ENCODE peak calls at places on chromosomes 12 and 14, in ten cellular contexts. E is CD8-positive, alpha-beta memory T cell; F is foreskin fibroblast; K is ascending aorta; B is astrocyte; O is stromal cell of bone marrow; Q is activated CD8-positive, alpha-beta memory T cell treated with anti-CD3 and anti-CD28 coated beads, Interleukin-2, amount 50 U/mL, for 4 hours; A is endodermal cell; J is epithelial cell of prostate; P is stimulated activated CD4-positive, alpha-beta T cell treated with anti-CD3 and anti-CD28 coated beads, TNF-alpha, amount 100 ng/mL, for 48 hours. M is an unnamed sample.

GRCh38 chr12:14959916-14960315 is 1.5 kb downstream of the ARHGDIB start:
- DNase-seq in A (no peak), Q (no peak), P (no peak), F (no peak), K (no peak), E (no peak), J (no peak), O (no peak), B (no peak), M (no peak)

GRCh38 chr14:105483300-105484068 is 3.2 kb upstream of the CRIP1 start:
- DNase-seq in Q (no peak), F (no peak), O (no peak), P (no peak), B (no peak), J (no peak), K (no peak), E (no peak), A (no peak), M (no peak)

GRCh38 chr14:74611672-74612345 is at the start of gene LTBP2:
- DNase-seq in P (no peak), K (no peak), E (no peak), O (no peak), F (no peak), J (no peak), A (peak), Q (peak), B (no peak), M (no peak)

GRCh38 chr12:2613674-2614073 is 181.1 kb upstream of the FKBP4 start:
- DNase-seq in K (peak), Q (no peak), F (peak), J (peak), E (no peak), A (no peak), B (peak), O (peak), P (peak), M (peak)

GRCh38 chr14:24204163-24205146 is 1.0 kb upstream of the TSSK4 start:
- DNase-seq in A (no peak), P (no peak), J (no peak), E (no peak), K (no peak), Q (no peak), O (no peak), F (no peak), B (no peak), M (no peak)

GRCh38 chr12:22792198-22792597 is 167.2 kb downstream of the ETNK1 start:
- DNase-seq in B (no peak), E (no peak), O (no peak), A (no peak), F (no peak), Q (no peak), J (no peak), P (no peak), K (no peak), M (no peak)

GRCh38 chr12:106248849-106249371 is 1.1 kb upstream of the CKAP4 start:
- DNase-seq in J (no peak), A (peak), F (peak), E (no peak), B (peak), Q (peak), O (no peak), P (peak), K (peak), M (peak)

GRCh38 chr14:61147898-61148549 is 133.1 kb downstream of the TMEM30B start:
- DNase-seq in O (no peak), P (no peak), J (peak), A (no peak), Q (no peak), K (peak), B (peak), F (peak), E (no peak), M (no peak)

GRCh38 chr14:78847801-78848200 is 677.6 kb downstream of the NRXN3 start:
- DNase-seq in J (no peak), A (no peak), O (no peak), B (no peak), K (no peak), P (no peak), E (no peak), Q (no peak), F (no peak), M (no peak)

GRCh38 chr12:52873832-52874572 is 25.2 kb upstream of the KRT78 start:
- DNase-seq in F (peak), E (peak), J (peak), K (peak), A (peak), O (peak), B (peak), Q (peak), P (no peak), M (peak)

GRCh38 chr12:42097971-42098370 is 46.7 kb downstream of the GXYLT1 start:
- DNase-seq in F (no peak), K (no peak), Q (no peak), E (no peak), O (no peak), P (no peak), B (no peak), J (no peak), A (no peak), M (no peak)

GRCh38 chr12:16063728-16064127 is 152.6 kb downstream of the DERA start:
- DNase-seq in Q (no peak), E (no peak), K (no peak), B (peak), F (no peak), A (no peak), P (no peak), O (no peak), J (no peak), M (no peak)

GRCh38 chr12:58809064-58809607 is 111.2 kb downstream of the LRIG3 start:
- DNase-seq in A (no peak), F (no peak), Q (no peak), E (no peak), B (peak), O (no peak), P (no peak), K (no peak), J (no peak), M (no peak)

GRCh38 chr12:17358850-17359249 is 731.1 kb downstream of the RERGL start:
- DNase-seq in O (no peak), A (no peak), J (no peak), Q (no peak), B (no peak), P (no peak), K (no peak), E (no peak), F (no peak), M (no peak)

GRCh38 chr12:76531056-76531455 is 28.5 kb downstream of the OSBPL8 start:
- DNase-seq in A (no peak), O (no peak), K (no peak), B (no peak), Q (no peak), J (no peak), E (no peak), F (no peak), P (no peak), M (no peak)

GRCh38 chr12:123143753-123144461 is 7.0 kb downstream of the PITPNM2 start:
- DNase-seq in Q (no peak), P (no peak), B (peak), K (peak), A (no peak), O (no peak), E (no peak), J (no peak), F (no peak), M (no peak)

GRCh38 chr12:116172224-116172849 is 105.2 kb downstream of the MED13L start:
- DNase-seq in K (no peak), O (no peak), B (no peak), J (no peak), F (no peak), A (no peak), E (no peak), Q (peak), P (peak), M (no peak)

GRCh38 chr14:101058571-101058970 is 155.0 kb upstream of the RTL1 start:
- DNase-seq in E (no peak), B (peak), F (peak), A (no peak), J (no peak), Q (no peak), K (no peak), P (no peak), O (peak), M (no peak)